ENCODE peak calls at places on chromosomes 5 and 9, in nine cellular contexts. L is NCI-H345; S is cardiac muscle cell; T is AG10803; Z is activated CD8-positive, alpha-beta memory T cell treated with anti-CD3 and anti-CD28 coated beads, Interleukin-2, amount 10 ng/mL, durations not matched to agents 7 days and 5 days; P is astrocyte of the spinal cord; D is stimulated activated CD8-positive, alpha-beta memory T cell treated with anti-CD3 and anti-CD28 coated beads, Interleukin-2, amount 100 ng/mL, for 48 hours; B is activated naive CD8-positive, alpha-beta T cell treated with anti-CD3 and anti-CD28 coated beads, Interleukin-2, amount 10 ng/mL, durations not matched to agents 7 days and 5 days; N is HEK293T. R is an unnamed sample.

GRCh38 chr5:32848681-32849080 is 137.6 kb downstream of the NPR3 start:
- DNase-seq in N (no peak), T (peak), L (no peak), S (no peak), Z (no peak), P (no peak), B (no peak), D (no peak), R (no peak)

GRCh38 chr5:75707911-75708509 is 9.2 kb downstream of the POC5 start:
- DNase-seq in T (no peak), S (no peak), D (no peak), P (no peak), N (no peak), B (no peak), Z (no peak), L (no peak), R (no peak)

GRCh38 chr9:131310833-131311554 is 21.5 kb downstream of the PLPP7 start:
- DNase-seq in S (no peak), T (no peak), D (peak), L (no peak), N (no peak), Z (peak), B (peak), P (no peak), R (no peak)

GRCh38 chr9:116466289-116467012 is 220.7 kb upstream of the TRIM32 start:
- DNase-seq in L (no peak), Z (no peak), S (no peak), B (no peak), P (no peak), T (no peak), D (no peak), N (no peak), R (no peak)

GRCh38 chr5:131659841-131660240 is 24.8 kb upstream of the RAPGEF6 start:
- DNase-seq in D (no peak), N (no peak), P (no peak), S (no peak), B (no peak), L (no peak), T (no peak), Z (no peak), R (no peak)

GRCh38 chr9:77063645-77064285 is 44.3 kb downstream of the FOXB2 start:
- DNase-seq in N (no peak), Z (no peak), P (peak), L (no peak), S (no peak), D (no peak), B (no peak), T (peak), R (no peak)

GRCh38 chr5:13865317-13865716 is 79.2 kb downstream of the DNAH5 start:
- DNase-seq in T (no peak), N (no peak), B (no peak), S (no peak), D (no peak), P (no peak), L (no peak), Z (no peak), R (no peak)

GRCh38 chr9:125646222-125647100 is 60.5 kb downstream of the MAPKAP1 start:
- DNase-seq in B (no peak), T (peak), Z (no peak), D (no peak), P (no peak), L (no peak), S (no peak), N (no peak), R (no peak)

GRCh38 chr5:39319395-39319794 is 44.9 kb downstream of the C9 start:
- DNase-seq in T (no peak), B (no peak), P (no peak), S (no peak), D (no peak), L (no peak), Z (no peak), N (no peak), R (no peak)

GRCh38 chr5:72515211-72515610 is 8.0 kb upstream of the ZNF366 start:
- DNase-seq in T (no peak), B (no peak), Z (no peak), N (no peak), S (no peak), D (no peak), P (no peak), L (no peak), R (peak)

GRCh38 chr9:133099726-133100517 is 21.1 kb downstream of the RALGDS start:
- DNase-seq in D (no peak), S (no peak), P (no peak), B (no peak), L (no peak), Z (no peak), N (no peak), T (no peak), R (no peak)

GRCh38 chr5:126377444-126377843 is 45.8 kb upstream of the GRAMD2B start:
- DNase-seq in S (no peak), B (no peak), P (no peak), L (no peak), T (peak), D (no peak), N (no peak), Z (no peak), R (no peak)

GRCh38 chr9:123360161-123361085 is 4.4 kb downstream of the CRB2 start:
- DNase-seq in Z (peak), T (no peak), P (no peak), N (peak), L (peak), B (peak), S (peak), D (peak), R (no peak)

GRCh38 chr9:124812401-124813016 is 35.6 kb downstream of the OLFML2A start:
- DNase-seq in B (no peak), T (peak), Z (no peak), L (no peak), N (peak), P (peak), D (no peak), S (no peak), R (no peak)

GRCh38 chr9:95012035-95012708 is 285.7 kb downstream of the AOPEP start:
- DNase-seq in B (no peak), D (no peak), T (peak), N (no peak), P (no peak), L (no peak), S (no peak), Z (no peak), R (no peak)

GRCh38 chr5:178120661-178121357 is 7.5 kb downstream of the N4BP3 start:
- DNase-seq in Z (peak), B (peak), P (peak), D (peak), S (peak), T (peak), N (peak), L (peak), R (no peak)

GRCh38 chr9:131334568-131335105 is 45.1 kb downstream of the PLPP7 start:
- DNase-seq in P (no peak), S (peak), D (no peak), Z (no peak), T (peak), B (no peak), N (no peak), L (no peak), R (no peak)

GRCh38 chr9:106980551-106981101 is 117.7 kb downstream of the ZNF462 start:
- DNase-seq in Z (no peak), N (no peak), D (no peak), S (no peak), T (no peak), L (no peak), P (peak), B (no peak), R (no peak)

GRCh38 chr5:133403741-133404364 is 208.5 kb downstream of the FSTL4 start:
- DNase-seq in N (no peak), P (no peak), T (no peak), D (no peak), Z (no peak), L (no peak), S (no peak), B (no peak), R (peak)

GRCh38 chr9:81776834-81777233 is 87.5 kb upstream of the TLE1 start:
- DNase-seq in L (no peak), N (no peak), B (no peak), Z (no peak), P (no peak), S (no peak), D (no peak), T (no peak), R (no peak)

GRCh38 chr5:5523066-5523505 is 100.6 kb downstream of the ICE1 start:
- DNase-seq in L (no peak), P (peak), B (no peak), S (no peak), Z (peak), D (no peak), T (peak), N (no peak), R (no peak)

GRCh38 chr5:34698754-34699153 is 42.6 kb downstream of the RAI14 start:
- DNase-seq in N (no peak), L (no peak), P (no peak), S (no peak), Z (no peak), D (no peak), T (no peak), B (no peak), R (no peak)